ENCODE peak calls at places on chromosomes 12 and 14, in eight cellular contexts. W, Z, J, P, A, K, R and Y are unnamed samples.
A peak's percentile ranks its signal among the peaks of the same experiment; 100 is the strongest.

GRCh38 chr14:103128631-103129300 is 5.5 kb downstream of the TNFAIP2 start:
- DNase-seq in R (no peak), A (no peak), Z (no peak), J (peak; percentile 81), P (no peak), K (peak; percentile 54), W (no peak), Y (no peak)

GRCh38 chr14:105526781-105527380 is 498 bp downstream of the TMEM121 start:
- DNase-seq in A (peak; percentile 37), J (no peak), P (no peak), K (peak; percentile 73), R (peak; percentile 9), W (peak; percentile 22), Z (no peak), Y (no peak)

GRCh38 chr12:18966927-18967326 is 162.6 kb upstream of the PLEKHA5 start:
- DNase-seq in A (peak; percentile 43), R (no peak), J (no peak), P (no peak), W (no peak), Z (no peak), K (no peak), Y (no peak)

GRCh38 chr14:96507723-96508122 is 5.5 kb downstream of the PAPOLA start:
- DNase-seq in R (no peak), K (no peak), J (no peak), W (no peak), Z (no peak), P (no peak), A (no peak), Y (no peak)

GRCh38 chr14:77055981-77056380 is 27.5 kb upstream of the IRF2BPL start:
- DNase-seq in P (no peak), J (no peak), K (no peak), W (no peak), R (no peak), A (no peak), Z (no peak), Y (no peak)

GRCh38 chr12:100404769-100405407 is 48.0 kb downstream of the SLC17A8 start:
- DNase-seq in K (peak; percentile 38), W (peak; percentile 90), J (peak; percentile 51), A (peak; percentile 95), R (peak; percentile 58), P (peak; percentile 69), Z (peak; percentile 84), Y (peak; percentile 62)

GRCh38 chr12:57631566-57632368 is 1.2 kb downstream of the B4GALNT1 start:
- DNase-seq in K (peak; percentile 77), Z (no peak), J (no peak), R (peak; percentile 8), A (peak; percentile 47), W (peak; percentile 45), P (no peak), Y (no peak)

GRCh38 chr14:56004807-56005579 is 113.2 kb upstream of the PELI2 start:
- DNase-seq in K (no peak), R (peak; percentile 85), Z (no peak), J (no peak), P (peak; percentile 2), A (peak; percentile 65), W (peak; percentile 44), Y (no peak)

GRCh38 chr12:96308881-96309280 is 91.4 kb downstream of the CDK17 start:
- DNase-seq in R (no peak), Z (no peak), W (no peak), J (no peak), P (no peak), K (no peak), A (no peak), Y (no peak)

GRCh38 chr12:45415393-45415817 is 199.5 kb downstream of the ANO6 start:
- DNase-seq in A (no peak), J (peak; percentile 99), Z (peak; percentile 87), W (no peak), K (no peak), R (peak; percentile 42), P (no peak), Y (no peak)

GRCh38 chr12:26623136-26623535 is 209.9 kb downstream of the ITPR2 start:
- DNase-seq in A (no peak), K (no peak), Z (no peak), J (peak; percentile 56), R (no peak), P (no peak), W (no peak), Y (no peak)

GRCh38 chr14:77830692-77831091 is 30.8 kb downstream of the ADCK1 start:
- DNase-seq in A (no peak), P (no peak), K (no peak), Z (no peak), W (no peak), J (peak; percentile 68), R (no peak), Y (no peak)

GRCh38 chr14:79424462-79424861 is 786.8 kb downstream of the DIO2 start:
- DNase-seq in P (no peak), W (no peak), R (no peak), J (no peak), A (no peak), Z (no peak), K (no peak), Y (no peak)

GRCh38 chr12:48979602-48980388 is 1.7 kb downstream of the WNT1 start:
- DNase-seq in P (no peak), W (peak; percentile 56), A (peak; percentile 52), K (no peak), R (no peak), J (no peak), Z (no peak), Y (no peak)

GRCh38 chr14:55332654-55333570 is 61.7 kb downstream of the FBXO34 start:
- DNase-seq in A (no peak), R (no peak), P (no peak), Z (no peak), K (no peak), W (no peak), J (no peak), Y (peak; percentile 62)

GRCh38 chr14:51518280-51518679 is 133.4 kb upstream of the FRMD6 start:
- DNase-seq in Z (no peak), A (no peak), P (no peak), J (no peak), K (no peak), R (no peak), W (no peak), Y (no peak)

GRCh38 chr14:51401756-51402155 is 161.7 kb downstream of the TMX1 start:
- DNase-seq in Z (no peak), R (no peak), P (no peak), J (no peak), W (no peak), A (no peak), K (no peak), Y (no peak)

GRCh38 chr14:94690486-94690885 is 78.3 kb downstream of the SERPINA3 start:
- DNase-seq in Z (no peak), K (peak; percentile 11), R (no peak), A (no peak), P (no peak), J (no peak), W (no peak), Y (no peak)

GRCh38 chr12:32134144-32134888 is 27.7 kb downstream of the BICD1 start:
- DNase-seq in P (peak; percentile 77), J (peak; percentile 84), K (peak; percentile 47), Z (no peak), W (no peak), R (no peak), A (peak; percentile 50), Y (peak; percentile 90)

GRCh38 chr12:53940448-53941014 is 1.9 kb downstream of the HOXC13 start:
- DNase-seq in P (no peak), J (peak; percentile 17), A (peak; percentile 26), R (no peak), Z (no peak), K (no peak), W (no peak), Y (no peak)

GRCh38 chr12:12505544-12506501 is 56.8 kb downstream of the DUSP16 start:
- DNase-seq in A (no peak), R (peak; percentile 37), P (peak; percentile 42), W (no peak), J (no peak), K (peak; percentile 77), Z (no peak), Y (no peak)

DNA sequence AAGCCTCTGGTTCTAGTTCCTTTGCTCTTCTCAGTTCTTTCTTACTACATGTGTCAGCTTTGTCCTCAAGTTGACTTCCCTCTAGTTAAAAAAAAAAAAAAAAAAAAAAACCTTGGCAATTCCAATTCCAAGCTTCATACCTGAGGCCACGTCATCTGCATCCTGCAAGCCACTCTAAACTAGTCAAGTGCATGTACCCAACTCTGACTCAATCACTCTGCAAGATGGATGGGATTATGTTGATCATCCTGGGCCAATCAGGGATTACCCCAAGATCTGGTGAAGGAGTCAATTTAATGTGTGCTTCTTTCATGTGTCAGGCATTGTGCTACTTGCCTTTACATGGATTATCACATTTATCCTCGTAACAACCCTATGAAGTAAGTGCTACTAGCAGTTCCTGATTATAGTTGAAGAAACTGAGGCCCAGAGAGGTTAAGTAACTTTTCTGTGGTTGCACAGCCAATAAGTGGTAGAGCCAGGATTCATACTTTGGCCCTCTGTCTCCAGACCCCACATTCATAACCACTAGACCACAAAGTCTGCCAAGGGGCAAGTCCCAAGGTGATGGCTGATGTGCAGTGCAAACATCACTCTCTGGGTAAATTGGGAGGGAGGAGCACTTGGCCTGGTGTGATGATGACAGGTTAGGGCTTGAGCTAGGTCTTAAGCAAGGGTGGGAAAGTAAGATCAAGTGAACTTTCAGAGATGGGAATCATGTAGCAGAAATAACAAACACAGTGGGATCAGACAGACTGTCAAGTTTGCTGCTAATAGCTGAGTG is 17.3 kb upstream of the CCND2 start:
- DNase-seq in J (no peak), P (no peak), K (no peak), Z (no peak), A (no peak), W (no peak), R (no peak), Y (no peak)
- TF ChIP-seq CTCF in J (no peak), P (no peak), K (no peak), Z (no peak), A (no peak), W (no peak), R (no peak), Y (no peak)

GRCh38 chr12:6418796-6419195 is 26.0 kb upstream of the CD27 start:
- DNase-seq in J (no peak), P (no peak), K (no peak), A (no peak), R (no peak), Z (no peak), W (no peak), Y (no peak)
- TF ChIP-seq EZH2phosphoT487 in J (no peak), P (no peak), K (no peak), A (no peak), R (no peak), Z (no peak), W (no peak), Y (no peak)

DNA sequence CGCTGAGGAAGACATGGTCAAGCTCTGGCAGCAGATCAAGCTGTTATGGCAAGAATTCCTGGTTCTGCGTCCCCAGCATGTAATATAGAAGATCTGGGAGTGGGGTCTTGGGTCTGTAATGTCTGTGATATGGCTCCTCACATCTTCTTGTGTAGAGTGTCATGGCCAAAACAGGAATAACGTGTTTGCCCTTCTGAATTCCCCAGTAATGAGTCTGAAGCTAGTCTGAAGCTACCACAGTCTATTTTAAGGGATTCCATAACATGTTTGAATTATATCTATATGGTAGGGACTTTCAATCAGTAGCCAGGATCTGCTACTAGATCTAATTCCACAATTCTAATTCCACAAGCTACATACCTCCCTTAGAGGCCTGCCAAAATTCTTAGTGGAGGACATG is 31.4 kb upstream of the SOX5 start:
- DNase-seq in J (no peak), W (no peak), A (no peak), R (no peak), K (no peak), P (no peak), Z (no peak), Y (no peak)
- H4K20me1 ChIP-seq in J (no peaks in the 10 kb centered on the region), W (no peaks in the 10 kb centered on the region), A (no peaks in the 10 kb centered on the region), R (no peaks in the 10 kb centered on the region), K (no peaks in the 10 kb centered on the region), P (no peaks in the 10 kb centered on the region), Z (no peaks in the 10 kb centered on the region), Y (no peaks in the 10 kb centered on the region)

GRCh38 chr12:8018666-8019581 is 13.6 kb upstream of the FOXJ2 start:
- DNase-seq in P (peak; percentile 85), K (peak; percentile 33), Z (peak; percentile 50), R (no peak), A (peak; percentile 96), W (peak; percentile 88), J (no peak), Y (peak; percentile 36)
- TF ChIP-seq CTCF in P (peak; percentile 51), K (no peak), Z (no peak), R (no peak), A (no peak), W (peak; percentile 45), J (no peak), Y (no peak)